ENCODE peak calls at places on chromosomes 2 and 18, in eight cellular contexts. One of them, this sample, is unnamed.

GRCh38 chr2:209451209-209451822 is 27.5 kb downstream of the MAP2 start:
- DNase-seq in astrocyte: no peak
- DNase-seq in spleen: no peak
- DNase-seq in body of pancreas: no peak
- DNase-seq in adrenal gland: no peak
- DNase-seq in kidney: no peak
- DNase-seq in natural killer cell: no peak
- DNase-seq in CD8-positive, alpha-beta T cell: no peak
- DNase-seq in this sample: no peak

GRCh38 chr2:207223051-207223450 is 57.3 kb upstream of the KLF7 start:
- DNase-seq in kidney: no peak
- DNase-seq in CD8-positive, alpha-beta T cell: no peak
- DNase-seq in spleen: no peak
- DNase-seq in adrenal gland: no peak
- DNase-seq in astrocyte: peak
- DNase-seq in body of pancreas: no peak
- DNase-seq in natural killer cell: no peak
- DNase-seq in this sample: no peak

GRCh38 chr2:237998530-237998929 is 31.7 kb downstream of the UBE2F start:
- DNase-seq in body of pancreas: no peak
- DNase-seq in spleen: no peak
- DNase-seq in astrocyte: peak
- DNase-seq in natural killer cell: no peak
- DNase-seq in CD8-positive, alpha-beta T cell: no peak
- DNase-seq in adrenal gland: peak
- DNase-seq in kidney: no peak
- DNase-seq in this sample: no peak

GRCh38 chr2:204751472-204751871 is 206.2 kb downstream of the PARD3B start:
- DNase-seq in adrenal gland: no peak
- DNase-seq in astrocyte: no peak
- DNase-seq in natural killer cell: no peak
- DNase-seq in spleen: no peak
- DNase-seq in body of pancreas: no peak
- DNase-seq in kidney: no peak
- DNase-seq in CD8-positive, alpha-beta T cell: no peak
- DNase-seq in this sample: no peak

GRCh38 chr2:43273477-43273876 is 47.1 kb upstream of the ZFP36L2 start:
- DNase-seq in natural killer cell: no peak
- DNase-seq in adrenal gland: no peak
- DNase-seq in kidney: no peak
- DNase-seq in astrocyte: peak
- DNase-seq in CD8-positive, alpha-beta T cell: no peak
- DNase-seq in body of pancreas: no peak
- DNase-seq in spleen: no peak
- DNase-seq in this sample: no peak

GRCh38 chr2:43452318-43452731 is 143.5 kb downstream of the THADA start:
- DNase-seq in adrenal gland: no peak
- DNase-seq in CD8-positive, alpha-beta T cell: no peak
- DNase-seq in astrocyte: no peak
- DNase-seq in kidney: no peak
- DNase-seq in natural killer cell: no peak
- DNase-seq in spleen: no peak
- DNase-seq in body of pancreas: no peak
- DNase-seq in this sample: no peak

GRCh38 chr18:51506811-51507210 is 309.3 kb upstream of the MEX3C start:
- DNase-seq in body of pancreas: no peak
- DNase-seq in CD8-positive, alpha-beta T cell: no peak
- DNase-seq in spleen: no peak
- DNase-seq in adrenal gland: no peak
- DNase-seq in natural killer cell: no peak
- DNase-seq in kidney: no peak
- DNase-seq in astrocyte: no peak
- DNase-seq in this sample: no peak

GRCh38 chr2:230877737-230878598 is 13.2 kb downstream of the ITM2C start:
- DNase-seq in CD8-positive, alpha-beta T cell: peak
- DNase-seq in adrenal gland: peak
- DNase-seq in kidney: peak
- DNase-seq in astrocyte: no peak
- DNase-seq in natural killer cell: peak
- DNase-seq in spleen: peak
- DNase-seq in body of pancreas: no peak
- DNase-seq in this sample: no peak

GRCh38 chr2:168889635-168890005 is 610 bp downstream of the SPC25 start:
- DNase-seq in kidney: no peak
- DNase-seq in body of pancreas: no peak
- DNase-seq in adrenal gland: no peak
- DNase-seq in CD8-positive, alpha-beta T cell: no peak
- DNase-seq in natural killer cell: no peak
- DNase-seq in astrocyte: no peak
- DNase-seq in spleen: no peak
- DNase-seq in this sample: no peak

GRCh38 chr2:27041708-27042107 is 8.9 kb downstream of the TMEM214 start:
- DNase-seq in CD8-positive, alpha-beta T cell: no peak
- DNase-seq in body of pancreas: no peak
- DNase-seq in spleen: no peak
- DNase-seq in kidney: no peak
- DNase-seq in natural killer cell: no peak
- DNase-seq in astrocyte: peak
- DNase-seq in adrenal gland: no peak
- DNase-seq in this sample: no peak

GRCh38 chr2:5842326-5842725 is 150.1 kb downstream of the SOX11 start:
- DNase-seq in astrocyte: no peak
- DNase-seq in kidney: no peak
- DNase-seq in body of pancreas: no peak
- DNase-seq in adrenal gland: no peak
- DNase-seq in natural killer cell: no peak
- DNase-seq in CD8-positive, alpha-beta T cell: no peak
- DNase-seq in spleen: no peak
- DNase-seq in this sample: no peak

GRCh38 chr2:188975497-188976102 is 1.4 kb downstream of the COL3A1 start:
- DNase-seq in kidney: no peak
- DNase-seq in CD8-positive, alpha-beta T cell: no peak
- DNase-seq in natural killer cell: no peak
- DNase-seq in body of pancreas: no peak
- DNase-seq in spleen: no peak
- DNase-seq in astrocyte: peak
- DNase-seq in adrenal gland: no peak
- DNase-seq in this sample: no peak

GRCh38 chr2:207896525-207897295 is 127.0 kb upstream of the FZD5 start:
- DNase-seq in spleen: no peak
- DNase-seq in astrocyte: no peak
- DNase-seq in kidney: no peak
- DNase-seq in adrenal gland: no peak
- DNase-seq in body of pancreas: no peak
- DNase-seq in CD8-positive, alpha-beta T cell: no peak
- DNase-seq in natural killer cell: no peak
- DNase-seq in this sample: no peak

GRCh38 chr2:3211971-3212362 is 165.7 kb downstream of the EIPR1 start:
- DNase-seq in spleen: no peak
- DNase-seq in CD8-positive, alpha-beta T cell: no peak
- DNase-seq in astrocyte: no peak
- DNase-seq in adrenal gland: no peak
- DNase-seq in body of pancreas: no peak
- DNase-seq in natural killer cell: no peak
- DNase-seq in kidney: no peak
- DNase-seq in this sample: no peak

GRCh38 chr2:225112362-225113111 is 70.3 kb upstream of the DOCK10 start:
- DNase-seq in spleen: no peak
- DNase-seq in astrocyte: no peak
- DNase-seq in natural killer cell: no peak
- DNase-seq in body of pancreas: no peak
- DNase-seq in kidney: no peak
- DNase-seq in CD8-positive, alpha-beta T cell: no peak
- DNase-seq in adrenal gland: no peak
- DNase-seq in this sample: no peak

GRCh38 chr18:21099442-21099841 is 12.2 kb downstream of the ROCK1 start:
- DNase-seq in spleen: peak
- DNase-seq in natural killer cell: no peak
- DNase-seq in CD8-positive, alpha-beta T cell: no peak
- DNase-seq in kidney: no peak
- DNase-seq in astrocyte: no peak
- DNase-seq in body of pancreas: no peak
- DNase-seq in adrenal gland: no peak
- DNase-seq in this sample: no peak

GRCh38 chr2:197315371-197315770 is 4.8 kb upstream of the ANKRD44 start:
- DNase-seq in kidney: no peak
- DNase-seq in CD8-positive, alpha-beta T cell: no peak
- DNase-seq in adrenal gland: no peak
- DNase-seq in astrocyte: no peak
- DNase-seq in natural killer cell: no peak
- DNase-seq in body of pancreas: no peak
- DNase-seq in spleen: no peak
- DNase-seq in this sample: no peak

GRCh38 chr2:66508358-66509071 is 73.6 kb downstream of the MEIS1 start:
- DNase-seq in CD8-positive, alpha-beta T cell: no peak
- DNase-seq in adrenal gland: no peak
- DNase-seq in body of pancreas: no peak
- DNase-seq in spleen: no peak
- DNase-seq in natural killer cell: no peak
- DNase-seq in astrocyte: peak
- DNase-seq in kidney: no peak
- DNase-seq in this sample: no peak

GRCh38 chr18:73318732-73319479 is 451.1 kb upstream of the NETO1 start:
- DNase-seq in astrocyte: peak
- DNase-seq in adrenal gland: no peak
- DNase-seq in body of pancreas: peak
- DNase-seq in kidney: no peak
- DNase-seq in CD8-positive, alpha-beta T cell: no peak
- DNase-seq in natural killer cell: no peak
- DNase-seq in spleen: no peak
- DNase-seq in this sample: no peak

GRCh38 chr2:47501374-47502200 is 98.6 kb downstream of the MSH2 start:
- DNase-seq in astrocyte: peak
- DNase-seq in adrenal gland: no peak
- DNase-seq in natural killer cell: no peak
- DNase-seq in kidney: no peak
- DNase-seq in CD8-positive, alpha-beta T cell: no peak
- DNase-seq in body of pancreas: no peak
- DNase-seq in spleen: no peak
- DNase-seq in this sample: no peak
- TF ChIP-seq CTCF in astrocyte: no peak
- TF ChIP-seq CTCF in adrenal gland: no peak
- TF ChIP-seq CTCF in natural killer cell: no peak
- TF ChIP-seq CTCF in kidney: no peak
- TF ChIP-seq CTCF in CD8-positive, alpha-beta T cell: no peak
- TF ChIP-seq CTCF in body of pancreas: no peak
- TF ChIP-seq CTCF in spleen: no peak
- TF ChIP-seq CTCF in this sample: no peak

GRCh38 chr2:171521361-171522056 is 765 bp upstream of the CYBRD1 start:
- DNase-seq in body of pancreas: no peak
- DNase-seq in CD8-positive, alpha-beta T cell: no peak
- DNase-seq in adrenal gland: no peak
- DNase-seq in natural killer cell: no peak
- DNase-seq in kidney: no peak
- DNase-seq in spleen: no peak
- DNase-seq in astrocyte: no peak
- DNase-seq in this sample: no peak
- TF ChIP-seq CTCF in body of pancreas: no peak
- TF ChIP-seq CTCF in CD8-positive, alpha-beta T cell: no peak
- TF ChIP-seq CTCF in adrenal gland: no peak
- TF ChIP-seq CTCF in natural killer cell: no peak
- TF ChIP-seq CTCF in kidney: no peak
- TF ChIP-seq CTCF in spleen: no peak
- TF ChIP-seq CTCF in astrocyte: no peak
- TF ChIP-seq CTCF in this sample: no peak

GRCh38 chr18:33495278-33495677 is 54.8 kb upstream of the CCDC178 start:
- DNase-seq in body of pancreas: no peak
- DNase-seq in natural killer cell: no peak
- DNase-seq in adrenal gland: no peak
- DNase-seq in spleen: no peak
- DNase-seq in CD8-positive, alpha-beta T cell: no peak
- DNase-seq in astrocyte: peak
- DNase-seq in kidney: no peak
- DNase-seq in this sample: peak
- TF ChIP-seq CTCF in body of pancreas: peak
- TF ChIP-seq CTCF in natural killer cell: no peak
- TF ChIP-seq CTCF in adrenal gland: peak
- TF ChIP-seq CTCF in spleen: peak
- TF ChIP-seq CTCF in CD8-positive, alpha-beta T cell: no peak
- TF ChIP-seq CTCF in astrocyte: peak
- TF ChIP-seq CTCF in kidney: peak
- TF ChIP-seq CTCF in this sample: peak

GRCh38 chr2:232870002-232870765 is at the start of gene SNORC:
- DNase-seq in body of pancreas: peak
- DNase-seq in astrocyte: no peak
- DNase-seq in spleen: no peak
- DNase-seq in natural killer cell: no peak
- DNase-seq in adrenal gland: peak
- DNase-seq in CD8-positive, alpha-beta T cell: no peak
- DNase-seq in kidney: no peak
- DNase-seq in this sample: no peak

GRCh38 chr2:232870766-232871371 is 805 bp downstream of the SNORC start:
- DNase-seq in astrocyte: no peak
- DNase-seq in adrenal gland: peak
- DNase-seq in kidney: no peak
- DNase-seq in CD8-positive, alpha-beta T cell: no peak
- DNase-seq in spleen: no peak
- DNase-seq in natural killer cell: no peak
- DNase-seq in body of pancreas: peak
- DNase-seq in this sample: no peak

GRCh38 chr2:232871418-232871834 is 1.4 kb downstream of the SNORC start:
- DNase-seq in spleen: no peak
- DNase-seq in CD8-positive, alpha-beta T cell: no peak
- DNase-seq in body of pancreas: peak
- DNase-seq in adrenal gland: peak
- DNase-seq in astrocyte: no peak
- DNase-seq in natural killer cell: no peak
- DNase-seq in kidney: no peak
- DNase-seq in this sample: no peak

GRCh38 chr2:232871835-232872736 is 2.0 kb downstream of the SNORC start:
- DNase-seq in kidney: peak
- DNase-seq in adrenal gland: peak
- DNase-seq in astrocyte: no peak
- DNase-seq in natural killer cell: no peak
- DNase-seq in body of pancreas: peak
- DNase-seq in spleen: no peak
- DNase-seq in CD8-positive, alpha-beta T cell: no peak
- DNase-seq in this sample: no peak

DNA sequence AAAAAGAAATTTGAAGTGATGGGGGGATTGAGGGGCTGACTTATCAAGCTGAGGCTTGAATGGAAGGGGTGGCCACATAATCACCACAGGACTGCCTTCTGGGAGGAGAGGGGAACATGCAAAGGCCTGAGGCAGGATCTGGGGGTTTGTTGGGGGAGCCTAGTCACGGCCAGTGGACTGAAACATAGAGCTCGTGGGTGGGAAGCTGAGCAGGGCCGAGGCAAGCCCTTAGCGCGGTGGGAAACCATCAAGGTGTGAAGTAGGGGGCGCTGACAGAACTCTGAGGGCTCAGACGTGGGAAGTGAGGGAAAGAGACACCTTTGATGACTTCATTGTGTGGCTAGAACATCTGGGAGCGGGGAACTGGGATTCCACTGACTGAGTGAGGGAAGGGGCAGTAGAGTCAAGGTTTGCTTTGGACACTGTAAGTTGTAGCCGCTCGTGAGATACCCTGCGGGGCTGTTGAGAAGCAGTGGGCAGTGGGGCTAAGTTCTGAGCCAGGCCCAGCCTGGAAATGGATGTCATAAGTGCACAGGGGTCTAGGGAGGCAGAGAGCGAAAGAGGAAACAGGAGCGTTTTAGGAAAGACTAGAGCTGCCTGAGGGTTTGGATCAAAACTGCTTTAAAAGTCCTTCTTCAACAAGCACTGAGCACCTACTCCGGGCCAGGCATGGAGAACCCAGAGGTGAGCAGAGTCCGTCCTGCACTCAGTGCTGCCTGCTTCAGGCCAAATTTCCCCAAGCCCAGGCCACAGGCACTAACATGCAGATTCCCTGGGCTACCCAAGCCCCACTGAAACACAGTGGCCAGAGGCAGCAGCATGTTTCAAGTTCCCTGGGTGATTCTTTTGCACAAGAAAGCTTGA is 694 bp upstream of the SNORC start:
- DNase-seq in adrenal gland: peak
- DNase-seq in astrocyte: no peak
- DNase-seq in natural killer cell: no peak
- DNase-seq in body of pancreas: peak
- DNase-seq in spleen: no peak
- DNase-seq in kidney: no peak
- DNase-seq in CD8-positive, alpha-beta T cell: no peak
- DNase-seq in this sample: no peak
- TF ChIP-seq CTCF in adrenal gland: no peak
- TF ChIP-seq CTCF in astrocyte: no peak
- TF ChIP-seq CTCF in natural killer cell: no peak
- TF ChIP-seq CTCF in body of pancreas: no peak
- TF ChIP-seq CTCF in spleen: no peak
- TF ChIP-seq CTCF in kidney: no peak
- TF ChIP-seq CTCF in CD8-positive, alpha-beta T cell: no peak
- TF ChIP-seq CTCF in this sample: no peak